ENCODE peak calls at places on chromosomes 13 and 19, in four cellular contexts. One of them, this sample, is unnamed.

GRCh38 chr19:9953802-9954542 is 17.7 kb upstream of the OLFM2 start:
- DNase-seq in stomach: no peak
- DNase-seq in neural progenitor cell: no peak
- DNase-seq in tibial nerve: no peak
- DNase-seq in this sample: no peak

GRCh38 chr19:3712663-3713531 is 4.7 kb downstream of the TJP3 start:
- DNase-seq in stomach: peak; percentile 80
- DNase-seq in neural progenitor cell: no peak
- DNase-seq in tibial nerve: no peak
- DNase-seq in this sample: no peak

GRCh38 chr19:32318884-32319520 is 26.4 kb upstream of the ZNF507 start:
- DNase-seq in stomach: no peak
- DNase-seq in neural progenitor cell: peak; percentile 76
- DNase-seq in tibial nerve: no peak
- DNase-seq in this sample: no peak

GRCh38 chr13:28423010-28423409 is 71.9 kb downstream of the FLT1 start:
- DNase-seq in stomach: no peak
- DNase-seq in neural progenitor cell: no peak
- DNase-seq in tibial nerve: peak; percentile 21
- DNase-seq in this sample: no peak

GRCh38 chr13:71864981-71865857 is 1.8 kb downstream of the DACH1 start:
- DNase-seq in stomach: no peak
- DNase-seq in neural progenitor cell: peak; percentile 68
- DNase-seq in tibial nerve: no peak
- DNase-seq in this sample: peak; percentile 83

GRCh38 chr13:25118371-25118770 is 22.4 kb downstream of the PABPC3 start:
- DNase-seq in stomach: no peak
- DNase-seq in neural progenitor cell: no peak
- DNase-seq in tibial nerve: no peak
- DNase-seq in this sample: no peak

GRCh38 chr19:3899531-3900294 is 19.2 kb downstream of the ATCAY start:
- DNase-seq in stomach: no peak
- DNase-seq in neural progenitor cell: no peak
- DNase-seq in tibial nerve: peak; percentile 5
- DNase-seq in this sample: no peak

GRCh38 chr19:32662186-32662585 is 12.8 kb downstream of the ANKRD27 start:
- DNase-seq in stomach: no peak
- DNase-seq in neural progenitor cell: no peak
- DNase-seq in tibial nerve: no peak
- DNase-seq in this sample: no peak

GRCh38 chr13:80341771-80342271 is 895 bp upstream of the SPRY2 start:
- DNase-seq in stomach: no peak
- DNase-seq in neural progenitor cell: peak; percentile 89
- DNase-seq in tibial nerve: peak; percentile 43
- DNase-seq in this sample: peak; percentile 88

GRCh38 chr13:99986751-99987150 is 5.2 kb downstream of the ZIC2 start:
- DNase-seq in stomach: no peak
- DNase-seq in neural progenitor cell: peak; percentile 53
- DNase-seq in tibial nerve: no peak
- DNase-seq in this sample: no peak
- H3K4me3 ChIP-seq in stomach: no peak overlapping the region
- H3K4me3 ChIP-seq in neural progenitor cell: peak overlapping the region; percentile 67
- H3K4me3 ChIP-seq in tibial nerve: no peak overlapping the region
- H3K4me3 ChIP-seq in this sample: no peak overlapping the region

DNA sequence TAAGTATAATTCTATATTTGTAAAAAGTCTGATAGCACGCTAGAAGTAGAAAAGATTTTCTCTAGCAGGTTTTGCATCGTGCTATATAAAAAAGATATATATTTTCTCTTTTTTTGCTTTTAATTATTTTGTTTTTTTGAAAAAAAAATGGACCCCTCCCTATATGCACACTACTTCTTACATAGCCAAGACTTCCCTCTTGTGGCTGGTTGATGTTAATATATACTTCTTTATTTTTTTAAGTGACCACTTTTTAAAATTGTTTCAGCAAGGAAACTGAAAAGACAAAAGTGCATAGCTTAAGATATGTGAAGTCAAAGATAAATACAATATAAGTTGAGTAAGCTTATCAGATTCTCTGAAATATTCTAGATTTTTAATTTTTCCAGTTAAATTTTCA is 1202.8 kb downstream of the DIAPH3 start:
- DNase-seq in stomach: no peak
- DNase-seq in neural progenitor cell: peak; percentile 32
- DNase-seq in tibial nerve: no peak
- DNase-seq in this sample: no peak
- TF ChIP-seq CTCF in stomach: no peak
- TF ChIP-seq CTCF in neural progenitor cell: peak; percentile 51
- TF ChIP-seq CTCF in tibial nerve: no peak
- TF ChIP-seq CTCF in this sample: no peak

DNA sequence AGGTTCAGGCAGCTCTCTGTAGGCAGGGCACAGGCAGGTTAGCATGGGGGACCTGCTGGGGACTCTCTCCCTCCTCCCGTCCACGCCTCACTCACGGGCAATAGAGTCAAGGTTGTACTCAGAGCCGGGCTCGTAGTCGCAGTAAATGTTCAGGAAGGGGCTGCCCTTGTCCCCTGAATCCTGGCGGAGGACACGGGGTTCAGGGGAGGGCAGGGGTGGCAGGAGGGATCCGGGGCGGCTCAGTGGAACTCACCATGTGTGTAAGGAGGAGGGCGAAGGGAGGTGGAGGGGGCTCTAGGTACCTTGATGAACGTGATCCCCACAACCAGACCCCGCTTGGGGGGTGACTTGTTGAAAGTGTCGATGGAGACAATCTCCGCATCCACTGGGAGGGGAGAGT is 819 bp downstream of the KPTN start:
- DNase-seq in stomach: no peak
- DNase-seq in neural progenitor cell: no peak
- DNase-seq in tibial nerve: no peak
- DNase-seq in this sample: no peak
- H3K4me3 ChIP-seq in stomach: peak overlapping the region; percentile 71
- H3K4me3 ChIP-seq in neural progenitor cell: peak overlapping the region; percentile 90
- H3K4me3 ChIP-seq in tibial nerve: no peak overlapping the region
- H3K4me3 ChIP-seq in this sample: no peak overlapping the region

GRCh38 chr19:42271861-42272534 is 2.9 kb downstream of the CIC start:
- DNase-seq in stomach: no peak
- DNase-seq in neural progenitor cell: no peak
- DNase-seq in tibial nerve: no peak
- DNase-seq in this sample: no peak
- TF ChIP-seq CTCF in stomach: no peak
- TF ChIP-seq CTCF in neural progenitor cell: no peak
- TF ChIP-seq CTCF in tibial nerve: no peak
- TF ChIP-seq CTCF in this sample: no peak

This sample was measured in lower leg skin.